ENCODE peak calls at places on chromosomes 12 and 14, in five cellular contexts. One of them, this sample, is unnamed.

GRCh38 chr12:43112101-43112661 is 439.8 kb downstream of the ADAMTS20 start:
- DNase-seq in D341Med: no peak
- DNase-seq in foreskin fibroblast: no peak
- DNase-seq in amniotic stem cell: no peak
- DNase-seq in heart right ventricle: peak; percentile 6
- DNase-seq in this sample: no peak

GRCh38 chr12:62900686-62901272 is 34.2 kb downstream of the PPM1H start:
- DNase-seq in D341Med: no peak
- DNase-seq in amniotic stem cell: no peak
- DNase-seq in heart right ventricle: no peak
- DNase-seq in foreskin fibroblast: peak; percentile 74
- DNase-seq in this sample: no peak

GRCh38 chr14:42269234-42269633 is 662.6 kb downstream of the LRFN5 start:
- DNase-seq in heart right ventricle: no peak
- DNase-seq in D341Med: no peak
- DNase-seq in foreskin fibroblast: no peak
- DNase-seq in amniotic stem cell: no peak
- DNase-seq in this sample: no peak

GRCh38 chr14:52834440-52834842 is 43.0 kb upstream of the GNPNAT1 start:
- DNase-seq in foreskin fibroblast: peak; percentile 91
- DNase-seq in heart right ventricle: no peak
- DNase-seq in amniotic stem cell: peak; percentile 69
- DNase-seq in D341Med: no peak
- DNase-seq in this sample: peak; percentile 27

GRCh38 chr14:31902002-31902401 is 175.1 kb upstream of the ARHGAP5 start:
- DNase-seq in heart right ventricle: no peak
- DNase-seq in amniotic stem cell: no peak
- DNase-seq in D341Med: no peak
- DNase-seq in foreskin fibroblast: no peak
- DNase-seq in this sample: no peak

GRCh38 chr12:112107728-112108447 is 695 bp downstream of the NAA25 start:
- DNase-seq in D341Med: peak; percentile 58
- DNase-seq in heart right ventricle: peak; percentile 57
- DNase-seq in amniotic stem cell: no peak
- DNase-seq in foreskin fibroblast: peak; percentile 51
- DNase-seq in this sample: peak; percentile 33

GRCh38 chr12:108270035-108270840 is 68.9 kb downstream of the CMKLR1 start:
- DNase-seq in heart right ventricle: no peak
- DNase-seq in amniotic stem cell: no peak
- DNase-seq in foreskin fibroblast: no peak
- DNase-seq in D341Med: no peak
- DNase-seq in this sample: no peak

GRCh38 chr14:38481939-38482678 is 226.2 kb upstream of the CLEC14A start:
- DNase-seq in D341Med: no peak
- DNase-seq in heart right ventricle: no peak
- DNase-seq in amniotic stem cell: no peak
- DNase-seq in foreskin fibroblast: peak; percentile 72
- DNase-seq in this sample: peak; percentile 62

GRCh38 chr12:88726806-88727722 is 146.8 kb upstream of the KITLG start:
- DNase-seq in D341Med: no peak
- DNase-seq in amniotic stem cell: no peak
- DNase-seq in foreskin fibroblast: peak; percentile 71
- DNase-seq in heart right ventricle: no peak
- DNase-seq in this sample: no peak

GRCh38 chr14:99595524-99595923 is 8.5 kb downstream of the CCDC85C start:
- DNase-seq in foreskin fibroblast: no peak
- DNase-seq in amniotic stem cell: no peak
- DNase-seq in heart right ventricle: no peak
- DNase-seq in D341Med: no peak
- DNase-seq in this sample: no peak

GRCh38 chr14:94269156-94269555 is 23.9 kb downstream of the SERPINA10 start:
- DNase-seq in heart right ventricle: no peak
- DNase-seq in amniotic stem cell: no peak
- DNase-seq in foreskin fibroblast: no peak
- DNase-seq in D341Med: no peak
- DNase-seq in this sample: no peak

GRCh38 chr14:89690139-89690538 is 264.4 kb downstream of the EFCAB11 start:
- DNase-seq in D341Med: no peak
- DNase-seq in amniotic stem cell: no peak
- DNase-seq in foreskin fibroblast: no peak
- DNase-seq in heart right ventricle: no peak
- DNase-seq in this sample: no peak

GRCh38 chr12:92144631-92145480 is 790 bp downstream of the BTG1 start:
- DNase-seq in amniotic stem cell: peak; percentile 16
- DNase-seq in D341Med: peak; percentile 58
- DNase-seq in heart right ventricle: peak; percentile 57
- DNase-seq in foreskin fibroblast: peak; percentile 75
- DNase-seq in this sample: peak; percentile 45

GRCh38 chr12:116609715-116610114 is 50.5 kb downstream of the MAP1LC3B2 start:
- DNase-seq in D341Med: no peak
- DNase-seq in heart right ventricle: no peak
- DNase-seq in foreskin fibroblast: peak; percentile 31
- DNase-seq in amniotic stem cell: no peak
- DNase-seq in this sample: no peak

GRCh38 chr12:29148065-29148957 is 767 bp upstream of the FAR2 start:
- DNase-seq in amniotic stem cell: no peak
- DNase-seq in foreskin fibroblast: peak; percentile 75
- DNase-seq in D341Med: no peak
- DNase-seq in heart right ventricle: peak; percentile 52
- DNase-seq in this sample: peak; percentile 35

GRCh38 chr12:97408363-97408762 is 54.2 kb upstream of the RMST start:
- DNase-seq in amniotic stem cell: no peak
- DNase-seq in D341Med: no peak
- DNase-seq in foreskin fibroblast: no peak
- DNase-seq in heart right ventricle: no peak
- DNase-seq in this sample: no peak

GRCh38 chr12:57242691-57243454 is 8.1 kb downstream of the STAC3 start:
- DNase-seq in D341Med: peak; percentile 84
- DNase-seq in amniotic stem cell: no peak
- DNase-seq in heart right ventricle: peak; percentile 46
- DNase-seq in foreskin fibroblast: peak; percentile 74
- DNase-seq in this sample: peak; percentile 60

GRCh38 chr12:130663510-130663909 is 52.6 kb downstream of the RIMBP2 start:
- DNase-seq in D341Med: no peak
- DNase-seq in foreskin fibroblast: no peak
- DNase-seq in amniotic stem cell: no peak
- DNase-seq in heart right ventricle: no peak
- DNase-seq in this sample: no peak

GRCh38 chr12:95546491-95546813 is 4.8 kb downstream of the USP44 start:
- DNase-seq in D341Med: no peak
- DNase-seq in foreskin fibroblast: no peak
- DNase-seq in heart right ventricle: no peak
- DNase-seq in amniotic stem cell: no peak
- DNase-seq in this sample: no peak

GRCh38 chr12:80509781-80510556 is 65.9 kb downstream of the PTPRQ start:
- DNase-seq in amniotic stem cell: no peak
- DNase-seq in foreskin fibroblast: peak; percentile 82
- DNase-seq in D341Med: no peak
- DNase-seq in heart right ventricle: no peak
- DNase-seq in this sample: peak; percentile 39

GRCh38 chr12:58583956-58584355 is 336.3 kb downstream of the LRIG3 start:
- DNase-seq in heart right ventricle: no peak
- DNase-seq in amniotic stem cell: no peak
- DNase-seq in D341Med: no peak
- DNase-seq in foreskin fibroblast: no peak
- DNase-seq in this sample: peak; percentile 29

GRCh38 chr14:69693145-69693544 is 73.8 kb upstream of the SRSF5 start:
- DNase-seq in amniotic stem cell: no peak
- DNase-seq in heart right ventricle: no peak
- DNase-seq in D341Med: peak; percentile 71
- DNase-seq in foreskin fibroblast: peak; percentile 65
- DNase-seq in this sample: no peak

GRCh38 chr14:97446087-97446486 is 648.9 kb downstream of the VRK1 start:
- DNase-seq in amniotic stem cell: no peak
- DNase-seq in D341Med: no peak
- DNase-seq in heart right ventricle: no peak
- DNase-seq in foreskin fibroblast: no peak
- DNase-seq in this sample: no peak

GRCh38 chr12:3515506-3515905 is 24.5 kb downstream of the PRMT8 start:
- DNase-seq in amniotic stem cell: no peak
- DNase-seq in heart right ventricle: no peak
- DNase-seq in D341Med: no peak
- DNase-seq in foreskin fibroblast: no peak
- DNase-seq in this sample: no peak

GRCh38 chr12:24415934-24416333 is 466.5 kb upstream of the SOX5 start:
- DNase-seq in D341Med: no peak
- DNase-seq in amniotic stem cell: no peak
- DNase-seq in foreskin fibroblast: no peak
- DNase-seq in heart right ventricle: no peak
- DNase-seq in this sample: no peak

GRCh38 chr14:73221945-73222344 is 15.4 kb upstream of the PAPLN start:
- DNase-seq in amniotic stem cell: no peak
- DNase-seq in foreskin fibroblast: no peak
- DNase-seq in heart right ventricle: no peak
- DNase-seq in D341Med: no peak
- DNase-seq in this sample: no peak

GRCh38 chr12:108526482-108527234 is 11.6 kb downstream of the FICD start:
- DNase-seq in D341Med: no peak
- DNase-seq in heart right ventricle: no peak
- DNase-seq in foreskin fibroblast: peak; percentile 57
- DNase-seq in amniotic stem cell: no peak
- DNase-seq in this sample: peak; percentile 34

GRCh38 chr14:76781648-76782051 is 20.4 kb downstream of the VASH1 start:
- DNase-seq in heart right ventricle: no peak
- DNase-seq in D341Med: no peak
- DNase-seq in amniotic stem cell: no peak
- DNase-seq in foreskin fibroblast: no peak
- DNase-seq in this sample: no peak

GRCh38 chr14:73784065-73784987 is 67.3 kb upstream of the PTGR2 start:
- DNase-seq in heart right ventricle: no peak
- DNase-seq in D341Med: no peak
- DNase-seq in amniotic stem cell: no peak
- DNase-seq in foreskin fibroblast: peak; percentile 89
- DNase-seq in this sample: peak; percentile 55

GRCh38 chr12:84913151-84913550 is 552 bp upstream of the SLC6A15 start:
- DNase-seq in D341Med: peak; percentile 30
- DNase-seq in amniotic stem cell: no peak
- DNase-seq in heart right ventricle: no peak
- DNase-seq in foreskin fibroblast: peak; percentile 71
- DNase-seq in this sample: no peak

GRCh38 chr14:77037886-77038511 is 9.5 kb upstream of the IRF2BPL start:
- DNase-seq in foreskin fibroblast: peak; percentile 67
- DNase-seq in amniotic stem cell: no peak
- DNase-seq in D341Med: no peak
- DNase-seq in heart right ventricle: no peak
- DNase-seq in this sample: no peak

GRCh38 chr14:63245893-63246292 is 41.6 kb downstream of the RHOJ start:
- DNase-seq in amniotic stem cell: no peak
- DNase-seq in D341Med: peak; percentile 54
- DNase-seq in foreskin fibroblast: no peak
- DNase-seq in heart right ventricle: peak; percentile 16
- DNase-seq in this sample: no peak

GRCh38 chr14:101965145-101965531 is 765 bp downstream of the DYNC1H1 start:
- DNase-seq in heart right ventricle: peak; percentile 69
- DNase-seq in amniotic stem cell: no peak
- DNase-seq in foreskin fibroblast: peak; percentile 75
- DNase-seq in D341Med: peak; percentile 65
- DNase-seq in this sample: peak; percentile 74

GRCh38 chr12:53495903-53496751 is 3.1 kb downstream of the MAP3K12 start:
- DNase-seq in D341Med: no peak
- DNase-seq in heart right ventricle: peak; percentile 61
- DNase-seq in amniotic stem cell: no peak
- DNase-seq in foreskin fibroblast: peak; percentile 93
- DNase-seq in this sample: peak; percentile 62

GRCh38 chr14:54877015-54877702 is 25.5 kb downstream of the GCH1 start:
- DNase-seq in D341Med: no peak
- DNase-seq in amniotic stem cell: no peak
- DNase-seq in foreskin fibroblast: peak; percentile 21
- DNase-seq in heart right ventricle: no peak
- DNase-seq in this sample: no peak

GRCh38 chr12:75933136-75933535 is 98.4 kb downstream of the PHLDA1 start:
- DNase-seq in foreskin fibroblast: peak; percentile 90
- DNase-seq in D341Med: no peak
- DNase-seq in amniotic stem cell: no peak
- DNase-seq in heart right ventricle: no peak
- DNase-seq in this sample: peak; percentile 79

GRCh38 chr14:42736408-42736807 is 1129.7 kb downstream of the LRFN5 start:
- DNase-seq in amniotic stem cell: no peak
- DNase-seq in D341Med: no peak
- DNase-seq in foreskin fibroblast: no peak
- DNase-seq in heart right ventricle: no peak
- DNase-seq in this sample: no peak